ENCODE peak calls at places on chromosome 18, in ten cellular contexts. L is upper lobe of left lung, C is H1, I is endothelial cell of umbilical vein, Z is K562, W is breast epithelium, B is spleen, D is HCT116, T is prostate gland, G is transverse colon. V is an unnamed sample.

GRCh38 chr18:51149605-51150429 is 47.7 kb downstream of the MEX3C start:
- DNase-seq in L (no peak), I (no peak), W (no peak), B (no peak), D (no peak), Z (no peak), T (no peak), G (no peak), C (no peak), V (no peak)

GRCh38 chr18:59376351-59376935 is 17.4 kb upstream of the LMAN1 start:
- DNase-seq in B (no peak), Z (no peak), C (no peak), T (no peak), G (no peak), W (no peak), I (no peak), D (no peak), L (no peak), V (no peak)

GRCh38 chr18:13051950-13052349 is 60.8 kb downstream of the CEP192 start:
- DNase-seq in G (no peak), T (no peak), D (no peak), C (no peak), L (no peak), W (no peak), B (peak), I (peak), Z (no peak), V (no peak)

GRCh38 chr18:21272016-21272582 is 30.1 kb downstream of the GREB1L start:
- DNase-seq in B (no peak), T (no peak), L (no peak), Z (no peak), D (no peak), C (no peak), G (no peak), I (no peak), W (no peak), V (no peak)

GRCh38 chr18:46704816-46705215 is 47.8 kb upstream of the LOXHD1 start:
- DNase-seq in I (no peak), T (no peak), G (no peak), B (no peak), C (no peak), Z (no peak), D (no peak), L (no peak), W (no peak), V (no peak)

GRCh38 chr18:74976331-74976909 is 232.5 kb downstream of the PTGR3 start:
- DNase-seq in W (no peak), G (no peak), D (no peak), T (no peak), C (no peak), I (no peak), B (no peak), L (no peak), Z (no peak), V (no peak)

GRCh38 chr18:57544958-57545661 is 41.4 kb downstream of the FECH start:
- DNase-seq in D (no peak), G (no peak), Z (no peak), W (no peak), I (no peak), L (no peak), T (no peak), B (no peak), C (no peak), V (no peak)

GRCh38 chr18:32831781-32832180 is 59.0 kb upstream of the KLHL14 start:
- DNase-seq in W (no peak), D (no peak), I (no peak), C (no peak), L (no peak), Z (no peak), G (no peak), T (no peak), B (no peak), V (no peak)

GRCh38 chr18:6866552-6866951 is 137.0 kb downstream of the ARHGAP28 start:
- DNase-seq in I (peak), L (no peak), G (no peak), D (no peak), C (no peak), Z (no peak), W (no peak), B (no peak), T (no peak), V (no peak)

GRCh38 chr18:22609642-22610041 is 191.9 kb upstream of the CTAGE1 start:
- DNase-seq in L (no peak), Z (peak), W (peak), I (peak), B (no peak), C (no peak), D (no peak), G (peak), T (no peak), V (no peak)

GRCh38 chr18:29753379-29753778 is 1289.2 kb downstream of the DSC3 start:
- DNase-seq in B (no peak), Z (no peak), L (no peak), I (no peak), W (no peak), T (no peak), C (no peak), G (no peak), D (no peak), V (no peak)

GRCh38 chr18:50091495-50092249 is 103.3 kb downstream of the MYO5B start:
- DNase-seq in W (no peak), C (no peak), Z (no peak), T (no peak), D (no peak), G (no peak), I (no peak), L (no peak), B (no peak), V (no peak)

GRCh38 chr18:68172842-68173549 is 541.9 kb downstream of the TMX3 start:
- DNase-seq in B (no peak), D (no peak), T (no peak), I (no peak), Z (no peak), C (peak), W (no peak), L (no peak), G (no peak), V (no peak)
- H3K4me3 ChIP-seq in B (no peak), D (no peak), T (no peak), I (no peak), Z (no peak), C (no peak), W (no peak), L (no peak), G (no peak), V (no peak)

DNA sequence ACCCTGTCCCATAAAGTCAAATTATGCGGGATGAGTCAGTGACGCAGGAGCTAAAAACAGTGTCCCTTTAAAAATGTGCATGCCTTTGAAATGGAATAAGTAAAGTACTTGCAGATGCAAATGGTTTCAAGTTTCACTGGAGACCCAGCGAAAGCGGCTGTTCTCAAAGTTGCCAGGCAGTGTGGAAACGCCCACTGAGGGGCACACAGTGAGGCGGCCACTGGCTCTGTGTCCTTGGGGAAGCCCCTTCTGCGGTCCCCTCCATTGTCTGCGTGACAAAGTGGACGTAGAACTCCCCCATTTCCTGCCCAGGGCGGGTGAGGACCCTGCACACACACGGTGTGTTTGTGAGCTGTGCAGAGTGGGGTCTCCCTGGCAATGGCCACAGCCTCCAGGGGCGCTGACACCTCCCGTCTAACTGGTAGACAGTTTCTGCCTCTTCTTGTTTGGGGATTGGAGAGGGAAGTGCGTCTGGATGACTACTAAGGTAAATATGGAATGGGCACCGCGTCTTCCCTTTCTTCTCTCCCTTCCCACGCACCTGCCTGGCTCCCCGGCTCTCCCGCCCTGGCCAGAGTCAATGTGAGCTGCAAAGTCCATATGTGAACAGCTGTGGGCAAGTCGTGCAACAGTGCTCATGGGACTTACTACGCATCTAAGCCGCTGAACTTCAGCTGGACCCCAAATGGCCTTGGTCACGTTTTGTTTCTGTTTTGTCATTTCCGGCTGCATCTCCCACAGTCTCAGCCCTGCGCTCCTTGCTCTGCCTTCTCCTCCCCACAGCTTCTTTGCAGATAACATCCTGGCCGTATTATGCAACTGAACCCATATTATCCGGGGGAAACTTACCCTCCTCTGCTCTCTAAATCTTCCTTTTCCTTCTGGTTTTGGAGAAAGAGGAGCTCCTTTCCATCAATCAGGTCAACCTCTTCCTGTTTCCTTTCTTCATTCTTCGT is 33.7 kb upstream of the ZNF516 start:
- DNase-seq in L (no peak), T (peak), Z (no peak), B (peak), I (no peak), D (no peak), W (no peak), G (peak), C (no peak), V (peak)
- TF ChIP-seq POLR2A in L (no peak), T (no peak), Z (no peak), B (no peak), I (no peak), D (no peak), W (peak), G (no peak), C (no peak), V (peak)

DNA sequence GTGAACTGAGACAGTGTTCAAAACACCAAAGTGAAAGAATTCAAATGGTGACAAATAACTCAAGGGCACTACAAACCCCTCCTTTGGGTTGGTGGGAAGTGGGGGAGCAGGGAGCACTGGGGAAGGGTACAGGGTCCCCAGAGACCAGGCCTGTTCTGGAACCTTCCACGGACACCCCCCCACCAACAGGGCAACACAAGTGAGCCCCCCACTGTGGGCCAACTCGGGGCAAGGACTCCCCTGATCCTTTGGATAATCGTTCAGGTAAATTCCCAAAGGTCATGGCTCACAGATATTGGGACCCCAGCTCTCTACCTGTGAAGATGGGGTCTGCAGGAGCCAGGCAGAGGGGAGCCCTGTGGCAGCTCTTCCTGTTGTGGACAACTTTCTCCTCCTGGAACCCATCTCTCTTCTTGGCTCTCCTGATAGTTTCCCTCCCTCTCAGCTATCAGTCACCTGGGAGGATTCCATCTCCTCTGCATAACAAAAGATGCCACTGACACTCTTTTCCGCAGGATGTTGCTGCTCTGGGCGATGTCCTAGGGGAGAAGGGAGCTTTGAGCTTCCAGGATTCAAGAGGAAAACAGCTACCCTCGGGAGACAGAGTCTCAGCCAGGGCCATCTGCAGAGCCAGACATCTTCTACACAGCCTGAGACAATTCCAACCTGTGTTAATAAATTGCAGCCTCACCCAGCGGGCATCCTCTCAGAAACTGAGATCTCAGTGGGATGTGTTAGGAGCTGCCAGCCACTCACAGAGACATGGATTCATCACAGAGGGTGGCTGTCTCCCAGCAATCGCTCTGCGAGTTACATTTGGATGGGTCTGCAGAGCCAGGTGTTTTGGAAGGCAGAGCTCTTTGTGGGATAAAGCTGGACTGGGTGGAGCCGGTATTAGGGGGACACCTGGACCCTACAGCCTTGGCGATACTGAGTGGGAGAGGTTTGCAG is 35.4 kb downstream of the MBP start:
- DNase-seq in W (no peak), I (no peak), L (no peak), B (no peak), Z (no peak), C (peak), T (no peak), G (no peak), D (no peak), V (no peak)
- TF ChIP-seq POLR2AphosphoS5 in W (no peak), I (no peak), L (no peak), B (no peak), Z (no peak), C (no peak), T (no peak), G (no peak), D (no peak), V (no peak)

GRCh38 chr18:48994044-48994651 is 43.4 kb upstream of the SMAD7 start:
- DNase-seq in L (no peak), C (no peak), W (no peak), G (no peak), T (no peak), Z (no peak), D (no peak), I (no peak), B (no peak), V (no peak)
- H3K4me3 ChIP-seq in L (no peak), C (no peak), W (no peak), G (no peak), T (no peak), Z (no peak), D (no peak), I (no peak), B (no peak), V (no peak)

GRCh38 chr18:27394687-27395086 is 209.6 kb upstream of the CHST9 start:
- DNase-seq in W (no peak), I (no peak), Z (no peak), G (no peak), L (no peak), T (no peak), C (no peak), B (no peak), D (no peak), V (no peak)
- TF ChIP-seq POLR2A in W (no peak), I (no peak), Z (no peak), G (no peak), L (no peak), T (no peak), C (no peak), B (no peak), D (no peak), V (no peak)

GRCh38 chr18:37538526-37539205 is 26.9 kb downstream of the CELF4 start:
- DNase-seq in G (no peak), Z (no peak), T (no peak), I (no peak), B (peak), D (no peak), L (no peak), C (no peak), W (no peak), V (no peak)
- TF ChIP-seq POLR2AphosphoS5 in G (no peak), Z (no peak), T (no peak), I (no peak), B (no peak), D (no peak), L (no peak), C (no peak), W (no peak), V (no peak)

GRCh38 chr18:27616324-27616723 is 431.2 kb upstream of the CHST9 start:
- DNase-seq in Z (no peak), L (no peak), G (no peak), B (no peak), D (no peak), I (no peak), C (no peak), W (no peak), T (no peak), V (no peak)
- H3K4me3 ChIP-seq in Z (no peak), L (no peak), G (no peak), B (no peak), D (no peak), I (no peak), C (no peak), W (no peak), T (no peak), V (no peak)